ENCODE peak calls at places on chromosomes 6 and 20, in nine cellular contexts. Q is fibroblast of the aortic adventitia, E is adrenal gland, V is GM10248, T is ascending aorta, Z is tibial nerve, P is cardiac fibroblast, Y is stomach, C is DND-41. M is an unnamed sample.

GRCh38 chr20:1338801-1339200 is 9.9 kb upstream of the SDCBP2 start:
- DNase-seq in Q (no peak), E (peak; percentile 37), V (no peak), T (no peak), Z (no peak), P (no peak), Y (no peak), C (peak; percentile 1), M (no peak)

GRCh38 chr20:23049933-23050838 is 714 bp upstream of the THBD start:
- DNase-seq in Q (no peak), E (peak; percentile 55), V (no peak), T (peak; percentile 83), Z (no peak), P (peak; percentile 62), Y (peak; percentile 71), C (no peak), M (no peak)

GRCh38 chr6:15504581-15505350 is 158.1 kb downstream of the DTNBP1 start:
- DNase-seq in Q (peak; percentile 98), E (peak; percentile 90), V (no peak), T (no peak), Z (peak; percentile 66), P (peak; percentile 98), Y (peak; percentile 39), C (no peak), M (no peak)

GRCh38 chr6:130223508-130223907 is 757 bp upstream of the SAMD3 start:
- DNase-seq in Q (peak; percentile 12), E (no peak), V (peak; percentile 46), T (no peak), Z (no peak), P (peak; percentile 5), Y (no peak), C (no peak), M (peak; percentile 89)

GRCh38 chr6:134908906-134909516 is 40.9 kb downstream of the ALDH8A1 start:
- DNase-seq in Q (peak; percentile 100), E (peak; percentile 94), V (no peak), T (peak; percentile 90), Z (peak; percentile 33), P (peak; percentile 98), Y (peak; percentile 29), C (no peak), M (peak; percentile 43)

GRCh38 chr6:150312395-150312794 is 56.4 kb upstream of the IYD start:
- DNase-seq in Q (no peak), E (no peak), V (no peak), T (no peak), Z (no peak), P (no peak), Y (no peak), C (no peak), M (no peak)

GRCh38 chr6:125748534-125749111 is 809 bp upstream of the HEY2 start:
- DNase-seq in Q (peak; percentile 26), E (peak; percentile 53), V (no peak), T (no peak), Z (no peak), P (peak; percentile 35), Y (no peak), C (no peak), M (peak; percentile 10)

GRCh38 chr6:82711105-82711829 is 347.6 kb downstream of the TPBG start:
- DNase-seq in Q (peak; percentile 7), E (no peak), V (no peak), T (no peak), Z (no peak), P (no peak), Y (no peak), C (no peak), M (no peak)

GRCh38 chr6:33547499-33547898 is 32.6 kb downstream of the BAK1 start:
- DNase-seq in Q (no peak), E (no peak), V (no peak), T (no peak), Z (no peak), P (no peak), Y (no peak), C (no peak), M (no peak)

GRCh38 chr20:48789185-48789668 is 38.6 kb downstream of the PREX1 start:
- DNase-seq in Q (no peak), E (no peak), V (no peak), T (no peak), Z (no peak), P (no peak), Y (no peak), C (no peak), M (peak; percentile 66)

GRCh38 chr6:45423901-45424627 is 46.3 kb upstream of the SUPT3H start:
- DNase-seq in Q (peak; percentile 47), E (no peak), V (peak; percentile 12), T (no peak), Z (no peak), P (no peak), Y (peak; percentile 36), C (no peak), M (peak; percentile 28)

GRCh38 chr20:57749861-57750260 is 40.0 kb upstream of the PMEPA1 start:
- DNase-seq in Q (no peak), E (no peak), V (no peak), T (no peak), Z (no peak), P (no peak), Y (no peak), C (no peak), M (no peak)

GRCh38 chr20:37524221-37524700 is 3.2 kb downstream of the NNAT start:
- DNase-seq in Q (no peak), E (peak; percentile 53), V (no peak), T (peak; percentile 22), Z (no peak), P (no peak), Y (peak; percentile 13), C (no peak), M (no peak)

GRCh38 chr6:149150999-149151398 is 166.5 kb upstream of the TAB2 start:
- DNase-seq in Q (no peak), E (no peak), V (no peak), T (no peak), Z (no peak), P (peak; percentile 21), Y (no peak), C (no peak), M (peak; percentile 71)

GRCh38 chr20:62994850-62995249 is 11.9 kb downstream of the BHLHE23 start:
- DNase-seq in Q (no peak), E (no peak), V (no peak), T (no peak), Z (no peak), P (no peak), Y (no peak), C (no peak), M (no peak)

GRCh38 chr6:147222160-147222838 is 18.1 kb downstream of the STXBP5 start:
- DNase-seq in Q (peak; percentile 51), E (no peak), V (no peak), T (no peak), Z (no peak), P (peak; percentile 57), Y (no peak), C (no peak), M (no peak)

GRCh38 chr6:139249387-139249786 is 42.4 kb downstream of the TXLNB start:
- DNase-seq in Q (peak; percentile 73), E (no peak), V (no peak), T (no peak), Z (no peak), P (no peak), Y (no peak), C (no peak), M (peak; percentile 59)

GRCh38 chr20:9235518-9235917 is 166.6 kb downstream of the PLCB4 start:
- DNase-seq in Q (peak; percentile 72), E (no peak), V (no peak), T (no peak), Z (no peak), P (peak; percentile 69), Y (no peak), C (no peak), M (no peak)

GRCh38 chr6:127971945-127972391 is 71.1 kb upstream of the THEMIS start:
- DNase-seq in Q (peak; percentile 71), E (no peak), V (no peak), T (no peak), Z (no peak), P (peak; percentile 57), Y (no peak), C (peak; percentile 78), M (peak; percentile 65)

GRCh38 chr6:13766201-13766634 is 48.1 kb downstream of the MCUR1 start:
- DNase-seq in Q (peak; percentile 63), E (no peak), V (no peak), T (no peak), Z (no peak), P (peak; percentile 54), Y (no peak), C (peak; percentile 45), M (no peak)

GRCh38 chr6:92361990-92362770 is 1057.2 kb downstream of the EPHA7 start:
- DNase-seq in Q (no peak), E (no peak), V (no peak), T (no peak), Z (no peak), P (no peak), Y (no peak), C (no peak), M (no peak)

GRCh38 chr6:111606620-111607115 is 990 bp upstream of the TRAF3IP2 start:
- DNase-seq in Q (peak; percentile 21), E (no peak), V (no peak), T (no peak), Z (no peak), P (peak; percentile 18), Y (no peak), C (no peak), M (no peak)

GRCh38 chr6:155959898-155960297 is 504.3 kb upstream of the NOX3 start:
- DNase-seq in Q (no peak), E (no peak), V (no peak), T (no peak), Z (no peak), P (no peak), Y (no peak), C (no peak), M (no peak)

GRCh38 chr6:158131926-158132325 is 36.1 kb downstream of the SERAC1 start:
- DNase-seq in Q (peak; percentile 11), E (no peak), V (peak; percentile 17), T (no peak), Z (no peak), P (peak; percentile 39), Y (no peak), C (peak; percentile 52), M (peak; percentile 16)
- TF ChIP-seq CTCF in Q (peak; percentile 48), E (no peak), V (peak; percentile 30), T (no peak), Z (no peak), P (peak; percentile 43), Y (no peak), C (peak; percentile 74), M (peak; percentile 48)

GRCh38 chr20:24962510-24962909 is 13.4 kb downstream of the CST7 start:
- DNase-seq in Q (no peak), E (peak; percentile 24), V (no peak), T (no peak), Z (no peak), P (no peak), Y (no peak), C (peak; percentile 2), M (no peak)
- TF ChIP-seq CTCF in Q (no peak), E (no peak), V (no peak), T (no peak), Z (no peak), P (no peak), Y (no peak), C (no peak), M (no peak)

GRCh38 chr20:10565922-10566897 is 107.6 kb downstream of the JAG1 start:
- DNase-seq in Q (peak; percentile 57), E (no peak), V (no peak), T (no peak), Z (no peak), P (peak; percentile 73), Y (no peak), C (no peak), M (no peak)
- TF ChIP-seq CTCF in Q (no peak), E (no peak), V (no peak), T (no peak), Z (no peak), P (no peak), Y (no peak), C (no peak), M (no peak)

GRCh38 chr6:89084954-89085353 is 4.4 kb downstream of the PNRC1 start:
- DNase-seq in Q (peak; percentile 53), E (no peak), V (no peak), T (no peak), Z (no peak), P (peak; percentile 22), Y (no peak), C (no peak), M (no peak)
- TF ChIP-seq CTCF in Q (no peak), E (no peak), V (no peak), T (no peak), Z (no peak), P (no peak), Y (no peak), C (no peak), M (no peak)

M was measured in activated CD8-positive, alpha-beta T cell treated with anti-CD3 and anti-CD28 coated beads for 36 hours.